ENCODE peak calls at places on chromosome 13, in five cellular contexts. One of them, this sample, is unnamed.

GRCh38 chr13:27124571-27124970 is 47.0 kb downstream of the USP12 start:
- DNase-seq in thoracic aorta: no peak
- DNase-seq in endothelial cell of umbilical vein: no peak
- DNase-seq in PC-3: no peak
- DNase-seq in heart left ventricle: no peak
- DNase-seq in this sample: no peak

GRCh38 chr13:79451500-79451962 is 29.4 kb upstream of the NDFIP2 start:
- DNase-seq in PC-3: peak; percentile 62
- DNase-seq in thoracic aorta: no peak
- DNase-seq in endothelial cell of umbilical vein: peak; percentile 65
- DNase-seq in heart left ventricle: no peak
- DNase-seq in this sample: no peak

GRCh38 chr13:34358811-34359513 is 541.0 kb downstream of the RFC3 start:
- DNase-seq in endothelial cell of umbilical vein: no peak
- DNase-seq in PC-3: peak; percentile 83
- DNase-seq in thoracic aorta: no peak
- DNase-seq in heart left ventricle: no peak
- DNase-seq in this sample: no peak

GRCh38 chr13:97945792-97946419 is 7.6 kb upstream of the IPO5 start:
- DNase-seq in endothelial cell of umbilical vein: no peak
- DNase-seq in heart left ventricle: no peak
- DNase-seq in thoracic aorta: no peak
- DNase-seq in PC-3: peak; percentile 43
- DNase-seq in this sample: peak; percentile 78

GRCh38 chr13:75181906-75182305 is 300.1 kb downstream of the TBC1D4 start:
- DNase-seq in heart left ventricle: no peak
- DNase-seq in endothelial cell of umbilical vein: peak; percentile 96
- DNase-seq in PC-3: peak; percentile 80
- DNase-seq in thoracic aorta: no peak
- DNase-seq in this sample: no peak

GRCh38 chr13:70191034-70191433 is 82.8 kb upstream of the KLHL1 start:
- DNase-seq in thoracic aorta: no peak
- DNase-seq in PC-3: no peak
- DNase-seq in endothelial cell of umbilical vein: no peak
- DNase-seq in heart left ventricle: no peak
- DNase-seq in this sample: no peak

GRCh38 chr13:85362980-85363379 is 436.2 kb downstream of the SLITRK6 start:
- DNase-seq in thoracic aorta: no peak
- DNase-seq in heart left ventricle: no peak
- DNase-seq in endothelial cell of umbilical vein: no peak
- DNase-seq in PC-3: no peak
- DNase-seq in this sample: no peak

GRCh38 chr13:34349091-34349722 is 531.3 kb downstream of the RFC3 start:
- DNase-seq in endothelial cell of umbilical vein: peak; percentile 81
- DNase-seq in thoracic aorta: no peak
- DNase-seq in PC-3: peak; percentile 92
- DNase-seq in heart left ventricle: peak; percentile 85
- DNase-seq in this sample: no peak

GRCh38 chr13:98544105-98544710 is 32.7 kb downstream of the STK24 start:
- DNase-seq in PC-3: no peak
- DNase-seq in thoracic aorta: no peak
- DNase-seq in endothelial cell of umbilical vein: no peak
- DNase-seq in heart left ventricle: no peak
- DNase-seq in this sample: no peak

GRCh38 chr13:27599845-27600553 is 20.3 kb downstream of the LNX2 start:
- DNase-seq in PC-3: peak; percentile 90
- DNase-seq in thoracic aorta: no peak
- DNase-seq in heart left ventricle: peak; percentile 41
- DNase-seq in endothelial cell of umbilical vein: peak; percentile 70
- DNase-seq in this sample: no peak

GRCh38 chr13:31945202-31945978 is 86.2 kb upstream of the FRY start:
- DNase-seq in thoracic aorta: no peak
- DNase-seq in endothelial cell of umbilical vein: no peak
- DNase-seq in heart left ventricle: peak; percentile 80
- DNase-seq in PC-3: peak; percentile 79
- DNase-seq in this sample: no peak

GRCh38 chr13:78030351-78030750 is 111.7 kb upstream of the EDNRB start:
- DNase-seq in endothelial cell of umbilical vein: no peak
- DNase-seq in thoracic aorta: no peak
- DNase-seq in PC-3: no peak
- DNase-seq in heart left ventricle: no peak
- DNase-seq in this sample: no peak

GRCh38 chr13:33349996-33350826 is 64.7 kb upstream of the STARD13 start:
- DNase-seq in PC-3: peak; percentile 37
- DNase-seq in thoracic aorta: no peak
- DNase-seq in endothelial cell of umbilical vein: peak; percentile 49
- DNase-seq in heart left ventricle: peak; percentile 70
- DNase-seq in this sample: no peak

GRCh38 chr13:110107568-110108347 is 199.2 kb downstream of the COL4A1 start:
- DNase-seq in heart left ventricle: no peak
- DNase-seq in PC-3: no peak
- DNase-seq in endothelial cell of umbilical vein: no peak
- DNase-seq in thoracic aorta: no peak
- DNase-seq in this sample: no peak

DNA sequence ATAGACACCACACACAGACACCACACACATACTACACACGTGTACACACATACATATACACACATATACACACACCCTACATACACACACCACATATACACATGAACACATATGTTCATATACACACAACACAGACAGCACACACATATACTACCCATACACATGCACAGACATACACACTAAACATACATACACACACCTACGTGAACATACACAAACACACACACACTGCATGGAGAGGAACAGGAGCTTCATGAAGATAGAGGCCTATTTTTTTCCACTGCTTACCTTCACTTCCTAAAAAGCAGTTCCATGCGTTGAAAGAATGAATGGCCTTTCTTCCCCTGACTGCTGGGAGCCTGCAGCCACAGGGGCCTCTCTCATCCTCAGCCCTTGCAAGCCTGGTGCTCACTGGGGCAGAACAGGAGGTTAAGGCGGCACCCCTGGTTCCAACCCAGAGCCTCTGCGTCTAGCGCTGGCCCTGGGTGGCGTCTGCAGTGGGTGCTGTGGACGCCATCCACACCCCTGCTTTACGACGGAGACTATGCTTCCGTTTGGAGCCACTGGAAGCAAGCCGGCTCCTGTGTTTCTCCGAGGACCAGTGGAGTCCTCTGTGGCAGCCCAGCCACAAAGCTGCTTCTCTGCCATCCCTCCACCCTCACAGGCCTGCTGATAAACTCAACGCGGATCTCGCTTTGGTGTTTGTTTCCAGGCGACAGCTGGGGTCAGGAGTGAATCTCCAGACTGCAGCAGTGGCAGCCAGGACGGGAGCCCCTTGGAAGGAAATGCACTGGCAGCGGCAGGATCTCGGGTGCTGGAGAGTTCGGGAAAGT is 1.9 kb upstream of the RASA3 start:
- DNase-seq in thoracic aorta: no peak
- DNase-seq in PC-3: no peak
- DNase-seq in heart left ventricle: no peak
- DNase-seq in endothelial cell of umbilical vein: no peak
- DNase-seq in this sample: no peak
- H3K4me3 ChIP-seq in thoracic aorta: no peak overlapping the region
- H3K4me3 ChIP-seq in PC-3: no peak overlapping the region
- H3K4me3 ChIP-seq in heart left ventricle: no peak overlapping the region
- H3K4me3 ChIP-seq in endothelial cell of umbilical vein: no peak overlapping the region
- H3K4me3 ChIP-seq in this sample: no peak overlapping the region

GRCh38 chr13:30864352-30865130 is 41.5 kb upstream of the MEDAG start:
- DNase-seq in thoracic aorta: no peak
- DNase-seq in endothelial cell of umbilical vein: peak; percentile 83
- DNase-seq in PC-3: no peak
- DNase-seq in heart left ventricle: no peak
- DNase-seq in this sample: no peak

GRCh38 chr13:30863231-30863630 is 42.8 kb upstream of the MEDAG start:
- DNase-seq in thoracic aorta: no peak
- DNase-seq in endothelial cell of umbilical vein: no peak
- DNase-seq in PC-3: no peak
- DNase-seq in heart left ventricle: no peak
- DNase-seq in this sample: no peak

GRCh38 chr13:30862707-30863106 is 43.4 kb upstream of the MEDAG start:
- DNase-seq in thoracic aorta: peak; percentile 64
- DNase-seq in heart left ventricle: peak; percentile 68
- DNase-seq in endothelial cell of umbilical vein: no peak
- DNase-seq in PC-3: no peak
- DNase-seq in this sample: no peak

GRCh38 chr13:30865131-30866009 is 40.7 kb upstream of the MEDAG start:
- DNase-seq in endothelial cell of umbilical vein: peak; percentile 92
- DNase-seq in PC-3: peak; percentile 75
- DNase-seq in heart left ventricle: peak; percentile 88
- DNase-seq in thoracic aorta: no peak
- DNase-seq in this sample: peak; percentile 71

GRCh38 chr13:30863796-30864195 is 42.3 kb upstream of the MEDAG start:
- DNase-seq in PC-3: no peak
- DNase-seq in endothelial cell of umbilical vein: no peak
- DNase-seq in heart left ventricle: no peak
- DNase-seq in thoracic aorta: no peak
- DNase-seq in this sample: no peak
- H3K27ac ChIP-seq in PC-3: no peak overlapping the region
- H3K27ac ChIP-seq in endothelial cell of umbilical vein: peak overlapping the region; percentile 95
- H3K27ac ChIP-seq in heart left ventricle: no peak overlapping the region
- H3K27ac ChIP-seq in thoracic aorta: peak overlapping the region; percentile 95
- H3K27ac ChIP-seq in this sample: no peak overlapping the region

GRCh38 chr13:59776924-59777690 is 386.6 kb downstream of the DIAPH3 start:
- DNase-seq in heart left ventricle: no peak
- DNase-seq in thoracic aorta: no peak
- DNase-seq in PC-3: peak; percentile 86
- DNase-seq in endothelial cell of umbilical vein: peak; percentile 75
- DNase-seq in this sample: no peak
- H3K4me3 ChIP-seq in heart left ventricle: no peak overlapping the region
- H3K4me3 ChIP-seq in thoracic aorta: no peak overlapping the region
- H3K4me3 ChIP-seq in PC-3: no peak overlapping the region
- H3K4me3 ChIP-seq in endothelial cell of umbilical vein: no peak overlapping the region
- H3K4me3 ChIP-seq in this sample: no peak overlapping the region

DNA sequence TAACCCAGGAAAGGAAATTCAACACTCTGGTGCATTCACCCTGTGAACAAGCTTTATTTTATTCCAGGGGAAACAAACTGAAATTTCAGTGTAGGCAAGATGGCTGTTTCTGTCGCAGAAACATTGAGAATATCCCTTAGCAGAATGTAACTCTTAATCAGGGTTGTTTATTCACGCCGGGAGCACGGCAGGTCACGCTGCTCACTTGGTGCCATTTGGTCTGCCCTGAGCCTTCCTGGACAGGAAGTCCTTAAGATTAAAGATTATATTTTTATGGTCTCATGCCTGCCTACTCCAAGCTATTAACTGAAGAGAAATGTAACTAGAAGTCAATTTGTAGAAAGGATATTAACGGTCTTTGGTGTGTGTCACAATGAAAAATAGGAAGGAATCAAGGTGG is 185.3 kb upstream of the ARGLU1 start:
- DNase-seq in PC-3: no peak
- DNase-seq in endothelial cell of umbilical vein: peak; percentile 75
- DNase-seq in thoracic aorta: no peak
- DNase-seq in heart left ventricle: no peak
- DNase-seq in this sample: no peak
- H3K27ac ChIP-seq in PC-3: no peak overlapping the region
- H3K27ac ChIP-seq in endothelial cell of umbilical vein: peak overlapping the region; percentile 44
- H3K27ac ChIP-seq in thoracic aorta: peak overlapping the region; percentile 3
- H3K27ac ChIP-seq in heart left ventricle: no peak overlapping the region
- H3K27ac ChIP-seq in this sample: no peak overlapping the region

GRCh38 chr13:74132768-74133656 is 1.2 kb downstream of the KLF12 start:
- DNase-seq in thoracic aorta: no peak
- DNase-seq in endothelial cell of umbilical vein: peak; percentile 50
- DNase-seq in PC-3: no peak
- DNase-seq in heart left ventricle: peak; percentile 51
- DNase-seq in this sample: no peak

GRCh38 chr13:74132152-74132767 is 1.9 kb downstream of the KLF12 start:
- DNase-seq in endothelial cell of umbilical vein: peak; percentile 72
- DNase-seq in heart left ventricle: no peak
- DNase-seq in thoracic aorta: no peak
- DNase-seq in PC-3: peak; percentile 48
- DNase-seq in this sample: no peak

GRCh38 chr13:74131206-74131605 is 3.0 kb downstream of the KLF12 start:
- DNase-seq in thoracic aorta: no peak
- DNase-seq in endothelial cell of umbilical vein: no peak
- DNase-seq in PC-3: no peak
- DNase-seq in heart left ventricle: no peak
- DNase-seq in this sample: no peak

GRCh38 chr13:74129500-74130144 is 4.6 kb downstream of the KLF12 start:
- DNase-seq in heart left ventricle: peak; percentile 32
- DNase-seq in endothelial cell of umbilical vein: peak; percentile 17
- DNase-seq in PC-3: peak; percentile 26
- DNase-seq in thoracic aorta: no peak
- DNase-seq in this sample: peak; percentile 67

GRCh38 chr13:74128171-74128767 is 5.9 kb downstream of the KLF12 start:
- DNase-seq in PC-3: no peak
- DNase-seq in heart left ventricle: no peak
- DNase-seq in thoracic aorta: no peak
- DNase-seq in endothelial cell of umbilical vein: peak; percentile 80
- DNase-seq in this sample: no peak
- H3K4me3 ChIP-seq in PC-3: no peak overlapping the region
- H3K4me3 ChIP-seq in heart left ventricle: no peak overlapping the region
- H3K4me3 ChIP-seq in thoracic aorta: peak overlapping the region; percentile 22
- H3K4me3 ChIP-seq in endothelial cell of umbilical vein: no peak overlapping the region
- H3K4me3 ChIP-seq in this sample: no peak overlapping the region

GRCh38 chr13:45439781-45440462 is 21.7 kb upstream of the SLC25A30 start:
- DNase-seq in heart left ventricle: no peak
- DNase-seq in endothelial cell of umbilical vein: no peak
- DNase-seq in thoracic aorta: no peak
- DNase-seq in PC-3: no peak
- DNase-seq in this sample: no peak
- H3K27ac ChIP-seq in heart left ventricle: peak overlapping the region; percentile 84
- H3K27ac ChIP-seq in endothelial cell of umbilical vein: no peak overlapping the region
- H3K27ac ChIP-seq in thoracic aorta: peak overlapping the region; percentile 39
- H3K27ac ChIP-seq in PC-3: no peak overlapping the region
- H3K27ac ChIP-seq in this sample: no peak overlapping the region

DNA sequence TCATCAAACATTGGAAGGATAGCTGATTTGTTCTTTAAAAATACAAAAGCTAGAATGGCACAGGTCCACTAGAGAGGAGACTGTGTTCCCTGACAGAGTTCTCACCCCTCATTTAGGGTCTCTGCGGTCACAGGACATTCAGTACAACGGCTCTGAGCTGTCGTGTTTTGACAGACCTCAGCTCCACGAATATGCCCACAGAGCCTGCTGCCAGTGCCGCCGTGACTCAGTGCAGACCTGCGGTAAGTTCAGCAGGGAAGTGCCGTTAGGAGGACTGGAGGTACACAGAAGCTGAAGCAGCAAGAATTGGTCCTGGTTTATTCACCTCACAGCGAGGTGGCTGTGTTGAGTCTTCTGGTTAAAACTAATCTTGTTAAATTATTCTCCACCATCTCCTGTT is 90.0 kb downstream of the TNFRSF19 start:
- DNase-seq in endothelial cell of umbilical vein: no peak
- DNase-seq in thoracic aorta: no peak
- DNase-seq in heart left ventricle: no peak
- DNase-seq in PC-3: no peak
- DNase-seq in this sample: no peak
- H3K4me3 ChIP-seq in endothelial cell of umbilical vein: no peak overlapping the region
- H3K4me3 ChIP-seq in thoracic aorta: no peak overlapping the region
- H3K4me3 ChIP-seq in heart left ventricle: no peak overlapping the region
- H3K4me3 ChIP-seq in PC-3: no peak overlapping the region
- H3K4me3 ChIP-seq in this sample: no peak overlapping the region

DNA sequence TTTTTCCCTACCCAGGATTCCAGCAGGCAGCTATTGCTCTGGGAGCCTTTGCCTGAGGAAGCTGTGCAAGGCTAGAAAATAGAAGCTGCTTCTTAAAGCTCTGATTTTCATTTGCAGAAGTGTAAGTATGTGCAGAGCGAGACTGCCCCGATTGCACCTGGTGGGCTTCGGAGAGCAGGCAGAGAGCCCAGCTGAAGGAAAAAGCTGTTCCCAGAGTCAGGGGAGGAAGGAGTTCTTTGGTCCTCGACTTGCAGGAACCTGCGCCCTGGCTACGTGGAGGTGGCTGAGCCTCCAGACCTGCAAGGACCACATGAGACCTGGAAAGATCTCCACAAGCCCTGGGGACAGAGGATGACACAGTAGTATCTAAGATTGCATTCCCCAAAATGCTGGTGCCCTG is 235.0 kb upstream of the ARGLU1 start:
- DNase-seq in endothelial cell of umbilical vein: no peak
- DNase-seq in PC-3: no peak
- DNase-seq in thoracic aorta: no peak
- DNase-seq in heart left ventricle: no peak
- DNase-seq in this sample: no peak
- H3K27ac ChIP-seq in endothelial cell of umbilical vein: no peak overlapping the region
- H3K27ac ChIP-seq in PC-3: no peak overlapping the region
- H3K27ac ChIP-seq in thoracic aorta: no peak overlapping the region
- H3K27ac ChIP-seq in heart left ventricle: no peak overlapping the region
- H3K27ac ChIP-seq in this sample: no peak overlapping the region

This sample was measured in SK-N-MC.